ENCODE peak calls at places on chromosomes 6 and 20, in six cellular contexts. C is tibial nerve, U is prostate gland, R is body of pancreas, M is H1, W is A549. D is an unnamed sample.

GRCh38 chr6:139082370-139082769 is 52.5 kb upstream of the HECA start:
- DNase-seq in C (no peak), U (no peak), R (no peak), M (no peak), W (no peak), D (no peak)

GRCh38 chr20:24542721-24543120 is 73.3 kb downstream of the SYNDIG1 start:
- DNase-seq in C (no peak), U (no peak), R (no peak), M (no peak), W (no peak), D (no peak)

GRCh38 chr20:2900845-2901592 is 27.7 kb downstream of the PTPRA start:
- DNase-seq in C (no peak), U (no peak), R (no peak), M (no peak), W (no peak), D (no peak)

GRCh38 chr20:32779500-32780215 is 17.5 kb downstream of the DNMT3B start:
- DNase-seq in C (no peak), U (no peak), R (no peak), M (no peak), W (no peak), D (no peak)

GRCh38 chr6:39882567-39882953 is 51.7 kb downstream of the MOCS1 start:
- DNase-seq in C (peak; percentile 53), U (no peak), R (peak; percentile 23), M (no peak), W (no peak), D (no peak)

GRCh38 chr6:148231572-148231971 is 111.1 kb upstream of the SASH1 start:
- DNase-seq in C (no peak), U (no peak), R (no peak), M (no peak), W (no peak), D (no peak)

GRCh38 chr6:154938245-154938583 is 56.9 kb upstream of the TIAM2 start:
- DNase-seq in C (no peak), U (peak; percentile 47), R (peak; percentile 64), M (no peak), W (no peak), D (no peak)

GRCh38 chr20:16096756-16097326 is 476.4 kb downstream of the KIF16B start:
- DNase-seq in C (no peak), U (no peak), R (no peak), M (no peak), W (no peak), D (no peak)

GRCh38 chr6:107490568-107491058 is 696 bp downstream of the SOBP start:
- DNase-seq in C (no peak), U (peak; percentile 13), R (peak; percentile 11), M (no peak), W (no peak), D (no peak)

GRCh38 chr20:58765795-58766194 is 73.2 kb downstream of the NPEPL1 start:
- DNase-seq in C (no peak), U (no peak), R (no peak), M (no peak), W (no peak), D (no peak)

GRCh38 chr6:127397729-127398609 is 54.6 kb upstream of the ECHDC1 start:
- DNase-seq in C (no peak), U (no peak), R (no peak), M (no peak), W (no peak), D (no peak)

GRCh38 chr6:22006795-22007194 is 290.0 kb downstream of the PRL start:
- DNase-seq in C (no peak), U (no peak), R (no peak), M (no peak), W (no peak), D (no peak)

GRCh38 chr20:53660947-53661381 is 67.3 kb upstream of the ZNF217 start:
- DNase-seq in C (no peak), U (no peak), R (no peak), M (no peak), W (no peak), D (no peak)

GRCh38 chr6:148441454-148441911 is 98.8 kb downstream of the SASH1 start:
- DNase-seq in C (no peak), U (no peak), R (no peak), M (no peak), W (peak; percentile 32), D (no peak)

GRCh38 chr6:53361549-53362031 is 12.8 kb upstream of the ELOVL5 start:
- DNase-seq in C (no peak), U (no peak), R (peak; percentile 53), M (no peak), W (no peak), D (no peak)

GRCh38 chr6:152273638-152274037 is 363.5 kb downstream of the SYNE1 start:
- DNase-seq in C (no peak), U (no peak), R (peak; percentile 60), M (no peak), W (no peak), D (no peak)

GRCh38 chr6:5663256-5663655 is 343.5 kb downstream of the NRN1 start:
- DNase-seq in C (no peak), U (no peak), R (no peak), M (no peak), W (no peak), D (no peak)

GRCh38 chr6:104526383-104526782 is 333.3 kb downstream of the HACE1 start:
- DNase-seq in C (no peak), U (no peak), R (peak; percentile 23), M (no peak), W (no peak), D (no peak)

GRCh38 chr6:56364482-56365313 is 117.3 kb upstream of the COL21A1 start:
- DNase-seq in C (no peak), U (no peak), R (no peak), M (no peak), W (no peak), D (no peak)

GRCh38 chr6:150492507-150492906 is 107.2 kb upstream of the PLEKHG1 start:
- DNase-seq in C (no peak), U (no peak), R (no peak), M (no peak), W (peak; percentile 13), D (no peak)

GRCh38 chr6:106799008-106799952 is 169.9 kb downstream of the QRSL1 start:
- DNase-seq in C (no peak), U (no peak), R (peak; percentile 47), M (no peak), W (peak; percentile 18), D (no peak)

GRCh38 chr6:22145823-22146379 is 150.9 kb downstream of the PRL start:
- DNase-seq in C (no peak), U (no peak), R (no peak), M (peak; percentile 17), W (no peak), D (no peak)

GRCh38 chr6:111416529-111416928 is 66.5 kb downstream of the REV3L start:
- DNase-seq in C (no peak), U (no peak), R (no peak), M (no peak), W (no peak), D (no peak)

GRCh38 chr6:50791900-50792508 is 26.7 kb upstream of the TFAP2B start:
- DNase-seq in C (no peak), U (no peak), R (no peak), M (no peak), W (peak; percentile 9), D (no peak)

GRCh38 chr6:44046516-44047178 is 80.6 kb downstream of the MRPL14 start:
- DNase-seq in C (no peak), U (no peak), R (no peak), M (no peak), W (no peak), D (no peak)

GRCh38 chr6:149055195-149055899 is 262.2 kb upstream of the TAB2 start:
- DNase-seq in C (no peak), U (no peak), R (no peak), M (no peak), W (no peak), D (no peak)

GRCh38 chr20:44496976-44497375 is 21.3 kb downstream of the TTPAL start:
- DNase-seq in C (no peak), U (no peak), R (no peak), M (peak; percentile 13), W (peak; percentile 43), D (no peak)

GRCh38 chr20:44495257-44495656 is 19.6 kb downstream of the TTPAL start:
- DNase-seq in C (no peak), U (no peak), R (no peak), M (no peak), W (no peak), D (no peak)

GRCh38 chr20:44500221-44500620 is 21.6 kb downstream of the SERINC3 start:
- DNase-seq in C (no peak), U (no peak), R (no peak), M (no peak), W (no peak), D (no peak)

GRCh38 chr20:44495802-44496481 is 20.3 kb downstream of the TTPAL start:
- DNase-seq in C (no peak), U (no peak), R (no peak), M (no peak), W (peak; percentile 70), D (no peak)

GRCh38 chr20:44497761-44498160 is 22.1 kb downstream of the TTPAL start:
- DNase-seq in C (no peak), U (no peak), R (no peak), M (no peak), W (no peak), D (no peak)
- TF ChIP-seq POLR2A in C (no peak), U (no peak), R (no peak), M (no peak), W (no peak), D (no peak)

GRCh38 chr6:30806581-30807183 is 62.3 kb upstream of the IER3 start:
- DNase-seq in C (no peak), U (no peak), R (no peak), M (no peak), W (no peak), D (no peak)
- TF ChIP-seq POLR2A in C (no peak), U (no peak), R (no peak), M (no peak), W (no peak), D (no peak)

GRCh38 chr6:13908955-13909381 is 15.8 kb upstream of the RNF182 start:
- DNase-seq in C (no peak), U (peak; percentile 45), R (peak; percentile 44), M (no peak), W (peak; percentile 64), D (no peak)
- TF ChIP-seq POLR2A in C (no peak), U (no peak), R (no peak), M (no peak), W (no peak), D (no peak)

GRCh38 chr20:45343867-45344721 is 4.1 kb downstream of the SDC4 start:
- DNase-seq in C (no peak), U (peak; percentile 67), R (peak; percentile 80), M (no peak), W (no peak), D (no peak)
- TF ChIP-seq POLR2A in C (no peak), U (peak; percentile 39), R (peak; percentile 72), M (no peak), W (no peak), D (no peak)

D was measured in esophagus squamous epithelium.